ENCODE peak calls at places on chromosomes 4 and X, in four cellular contexts. F, X, K and U are unnamed samples.

GRCh38 chrX:94908171-94908570 is 1234.2 kb downstream of the FAM133A start:
- DNase-seq in F (no peak), X (no peak), K (no peak), U (no peak)

GRCh38 chrX:40248822-40249221 is 151.1 kb upstream of the BCOR start:
- DNase-seq in F (no peak), X (no peak), K (no peak), U (no peak)

GRCh38 chr4:182206916-182207315 is 36.3 kb upstream of the TENM3 start:
- DNase-seq in F (no peak), X (peak; percentile 92), K (peak; percentile 48), U (no peak)

GRCh38 chr4:17336524-17336941 is 175.4 kb downstream of the QDPR start:
- DNase-seq in F (peak; percentile 24), X (no peak), K (no peak), U (no peak)

GRCh38 chrX:31331045-31331444 is 259.2 kb upstream of the FTHL17 start:
- DNase-seq in F (no peak), X (no peak), K (no peak), U (no peak)

GRCh38 chrX:19811807-19812604 is 75.4 kb downstream of the SH3KBP1 start:
- DNase-seq in F (no peak), X (peak; percentile 89), K (peak; percentile 77), U (no peak)

GRCh38 chr4:147160908-147161513 is 215.3 kb upstream of the TTC29 start:
- DNase-seq in F (no peak), X (peak; percentile 84), K (peak; percentile 67), U (no peak)

GRCh38 chr4:73776363-73776762 is 36.0 kb downstream of the CXCL8 start:
- DNase-seq in F (peak; percentile 32), X (peak; percentile 99), K (peak; percentile 98), U (no peak)

GRCh38 chr4:91064157-91064853 is 937.1 kb downstream of the CCSER1 start:
- DNase-seq in F (no peak), X (peak; percentile 63), K (no peak), U (no peak)

GRCh38 chrX:129599499-129599898 is 55.3 kb downstream of the APLN start:
- DNase-seq in F (no peak), X (no peak), K (no peak), U (no peak)

GRCh38 chrX:40446927-40447326 is 133.8 kb upstream of the ATP6AP2 start:
- DNase-seq in F (no peak), X (peak; percentile 3), K (peak; percentile 7), U (no peak)

GRCh38 chrX:1126738-1127137 is 85.7 kb downstream of the CRLF2 start:
- DNase-seq in F (no peak), X (no peak), K (no peak), U (no peak)

GRCh38 chr4:54912155-54912554 is 213.2 kb downstream of the KDR start:
- DNase-seq in F (no peak), X (no peak), K (no peak), U (no peak)

GRCh38 chr4:11632015-11632414 is 203.3 kb upstream of the HS3ST1 start:
- DNase-seq in F (no peak), X (no peak), K (no peak), U (no peak)

GRCh38 chr4:76809594-76810305 is 88.2 kb downstream of the SOWAHB start:
- DNase-seq in F (no peak), X (peak; percentile 30), K (peak; percentile 42), U (no peak)

GRCh38 chr4:6038711-6039110 is 20.5 kb upstream of the C4orf50 start:
- DNase-seq in F (no peak), X (no peak), K (no peak), U (no peak)

GRCh38 chr4:183658362-183659028 is 490 bp downstream of the RWDD4 start:
- DNase-seq in F (no peak), X (peak; percentile 22), K (no peak), U (no peak)

GRCh38 chrX:1686642-1687041 is 71.8 kb downstream of the ASMT start:
- DNase-seq in F (no peak), X (peak; percentile 27), K (no peak), U (no peak)

GRCh38 chrX:16573781-16574180 is 76.2 kb upstream of the S100G start:
- DNase-seq in F (no peak), X (peak; percentile 46), K (peak; percentile 87), U (no peak)

GRCh38 chrX:77119706-77120105 is 327.5 kb upstream of the FGF16 start:
- DNase-seq in F (no peak), X (no peak), K (no peak), U (no peak)

GRCh38 chrX:134377537-134377936 is 82.4 kb upstream of the HPRT1 start:
- DNase-seq in F (no peak), X (peak; percentile 73), K (peak; percentile 54), U (no peak)
- TF ChIP-seq CTCF in F (no peak), X (peak; percentile 53), K (peak; percentile 44), U (peak; percentile 21)

GRCh38 chr4:72567821-72568620 is 1.0 kb downstream of the ADAMTS3 start:
- DNase-seq in F (peak; percentile 29), X (peak; percentile 93), K (peak; percentile 83), U (no peak)
- TF ChIP-seq CTCF in F (no peak), X (peak; percentile 74), K (peak; percentile 28), U (no peak)

DNA sequence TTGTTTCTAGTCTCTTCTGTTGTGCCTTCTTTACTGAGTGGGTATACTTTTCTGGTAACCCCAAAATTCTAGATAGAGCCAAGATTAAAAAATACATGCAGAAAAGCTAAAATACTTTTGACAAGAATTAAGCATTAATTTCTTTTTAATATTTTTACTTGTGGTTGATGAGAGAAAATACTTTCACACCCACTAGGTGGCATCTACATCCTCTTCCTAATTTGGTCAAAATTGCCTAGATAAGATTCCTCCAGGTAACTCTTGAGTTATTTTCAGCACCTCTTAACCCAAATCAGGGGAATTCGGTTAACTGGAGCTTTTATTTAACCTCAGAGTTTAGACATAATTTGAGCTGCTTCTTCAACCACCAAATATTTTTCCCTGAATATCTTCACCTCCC is 28.4 kb upstream of the COX7B2 start:
- DNase-seq in F (no peak), X (peak; percentile 62), K (peak; percentile 1), U (no peak)
- TF ChIP-seq CTCF in F (no peak), X (peak; percentile 54), K (peak; percentile 16), U (no peak)

DNA sequence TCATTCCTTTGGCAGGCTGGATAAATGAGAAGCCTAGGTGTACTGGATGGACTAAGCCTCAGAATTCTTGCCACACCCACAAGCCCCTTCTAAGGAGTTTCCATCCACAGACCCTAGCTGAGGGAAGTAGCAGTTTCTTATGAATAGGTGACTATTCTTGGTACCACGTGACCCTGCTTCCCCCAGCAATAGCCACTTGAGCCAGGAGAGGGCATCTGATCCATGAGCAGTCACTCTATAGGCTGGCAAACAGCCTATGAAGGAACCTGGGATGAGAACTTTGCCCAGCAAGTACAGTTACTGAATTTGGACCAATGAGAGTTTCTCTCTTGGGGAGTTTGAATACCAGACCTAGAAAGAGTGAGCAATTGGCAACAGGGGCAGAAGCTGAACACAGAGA is 84.0 kb downstream of the RTL9 start:
- DNase-seq in F (no peak), X (peak; percentile 34), K (peak; percentile 36), U (no peak)
- TF ChIP-seq CTCF in F (no peak), X (peak; percentile 15), K (peak; percentile 39), U (no peak)

DNA sequence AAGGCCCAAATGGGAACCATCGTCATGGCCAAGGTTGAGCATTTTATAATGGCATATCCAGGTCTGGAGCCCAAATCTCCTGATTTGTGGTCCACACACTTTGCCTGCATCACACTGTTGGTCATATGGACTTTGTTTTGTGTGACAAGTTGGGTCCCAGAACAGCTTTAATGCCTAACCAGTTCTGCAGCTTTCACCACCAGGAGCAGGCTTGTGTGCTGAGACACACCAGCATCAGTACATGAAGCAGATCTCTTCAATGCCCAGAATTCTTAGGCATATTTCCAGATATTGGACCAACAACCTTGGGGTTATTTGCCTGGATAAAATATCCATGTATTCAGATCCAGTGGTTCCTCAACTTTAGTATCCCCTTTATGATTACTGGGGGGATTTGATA is 371.3 kb downstream of the FBXW7 start:
- DNase-seq in F (no peak), X (no peak), K (no peak), U (no peak)
- TF ChIP-seq CTCF in F (no peak), X (no peak), K (no peak), U (no peak)

GRCh38 chr4:151824647-151825046 is 63.8 kb upstream of the GATB start:
- DNase-seq in F (no peak), X (no peak), K (no peak), U (no peak)

GRCh38 chr4:151833174-151833573 is 72.4 kb upstream of the GATB start:
- DNase-seq in F (no peak), X (no peak), K (no peak), U (no peak)

GRCh38 chr4:151835467-151835866 is 74.7 kb upstream of the GATB start:
- DNase-seq in F (no peak), X (no peak), K (peak; percentile 17), U (no peak)

GRCh38 chr4:151830168-151830567 is 69.4 kb upstream of the GATB start:
- DNase-seq in F (no peak), X (no peak), K (no peak), U (no peak)
- TF ChIP-seq CTCF in F (no peak), X (no peak), K (no peak), U (no peak)

DNA sequence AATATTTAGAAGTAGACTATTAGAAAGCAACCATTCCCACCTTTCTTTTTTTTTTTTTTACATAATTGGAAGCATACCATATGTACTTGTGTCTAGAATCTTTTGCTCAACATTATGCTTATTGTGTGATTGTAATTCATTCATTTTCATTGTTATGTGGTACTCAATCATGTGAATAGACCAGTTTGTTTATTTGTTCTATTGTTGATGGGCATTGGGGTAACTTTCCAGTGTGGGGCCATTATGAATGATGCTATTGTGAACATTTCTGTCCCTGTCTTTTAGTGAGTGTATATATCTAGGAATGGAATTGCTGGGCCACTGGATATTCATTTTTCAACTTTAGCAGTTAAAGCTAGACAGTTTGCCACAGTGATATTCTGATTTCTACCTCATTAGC is 62.5 kb upstream of the MCUB start:
- DNase-seq in F (no peak), X (no peak), K (no peak), U (no peak)
- TF ChIP-seq CTCF in F (no peak), X (no peak), K (no peak), U (no peak)

DNA sequence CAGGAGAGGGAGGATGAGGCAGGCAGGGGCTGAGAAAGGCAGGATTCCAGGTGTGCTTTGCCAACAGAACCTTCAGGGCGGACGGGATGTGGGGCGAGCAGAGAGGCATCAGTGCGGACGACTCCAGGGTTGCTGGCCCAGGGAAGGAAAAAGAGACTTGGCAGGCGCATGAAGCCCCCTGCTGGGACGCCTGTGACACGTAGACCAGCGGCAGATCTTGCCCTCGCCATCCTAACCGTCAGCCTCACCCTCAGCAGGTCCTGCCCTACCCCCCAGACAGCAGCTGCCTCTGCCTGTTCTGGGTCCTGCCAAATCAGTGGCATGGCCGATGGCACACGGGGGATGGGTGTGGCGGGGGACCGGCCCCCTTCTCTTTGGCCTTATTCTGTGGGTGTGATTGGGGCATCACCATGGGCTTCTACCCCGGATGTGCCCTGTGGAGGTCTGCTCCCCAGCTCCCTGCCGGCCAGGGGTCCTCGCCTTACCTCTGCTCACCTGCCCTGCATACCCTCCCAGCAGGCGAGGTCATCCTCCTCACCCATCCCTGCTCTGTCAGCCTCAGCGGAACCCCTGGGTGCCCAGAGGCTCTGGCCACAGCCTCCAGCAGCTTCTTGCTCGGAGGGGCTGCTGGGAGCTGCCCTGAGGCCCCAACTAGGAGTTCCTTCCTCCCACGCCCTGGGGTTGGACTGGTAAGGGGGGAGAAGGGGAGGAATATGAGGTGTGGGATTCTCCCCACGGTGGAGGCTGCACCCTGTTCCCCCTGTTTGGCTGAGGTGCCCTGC is 2.9 kb upstream of the SH3BP2 start:
- DNase-seq in F (no peak), X (no peak), K (no peak), U (no peak)
- TF ChIP-seq CTCF in F (no peak), X (no peak), K (no peak), U (no peak)

GRCh38 chr4:21134994-21135393 is 434.7 kb downstream of the PACRGL start:
- DNase-seq in F (no peak), X (peak; percentile 16), K (peak; percentile 31), U (no peak)
- TF ChIP-seq CTCF in F (no peak), X (no peak), K (peak; percentile 1), U (peak; percentile 67)